ENCODE peak calls at places on chromosomes 16 and 17, in four cellular contexts. O is stomach, R is cardiac muscle cell, V is heart right ventricle. G is an unnamed sample.

GRCh38 chr17:32303861-32304288 is 38.1 kb downstream of the C17orf75 start:
- DNase-seq in R (no peak), V (no peak), O (no peak), G (no peak)

GRCh38 chr17:57811633-57812280 is 38.1 kb downstream of the MRPS23 start:
- DNase-seq in V (no peak), O (no peak), R (no peak), G (no peak)

GRCh38 chr17:82152556-82153294 is 54.7 kb upstream of the FASN start:
- DNase-seq in R (no peak), V (no peak), O (peak; percentile 91), G (no peak)

GRCh38 chr17:81980122-81980521 is 2.7 kb downstream of the ASPSCR1 start:
- DNase-seq in V (no peak), R (no peak), O (no peak), G (no peak)

GRCh38 chr17:28843810-28844137 is 1.2 kb upstream of the FAM222B start:
- DNase-seq in V (no peak), O (no peak), R (no peak), G (no peak)

GRCh38 chr16:49434733-49435132 is 61.1 kb downstream of the C16orf78 start:
- DNase-seq in R (no peak), O (no peak), V (no peak), G (no peak)

GRCh38 chr17:63840591-63841349 is 1.7 kb downstream of the SMARCD2 start:
- DNase-seq in O (no peak), R (peak; percentile 56), V (peak; percentile 39), G (no peak)

GRCh38 chr17:60065136-60065535 is 13.6 kb downstream of the HEATR6 start:
- DNase-seq in V (no peak), R (peak; percentile 43), O (no peak), G (no peak)

GRCh38 chr17:46178550-46179198 is 14.6 kb downstream of the KANSL1 start:
- DNase-seq in V (no peak), O (no peak), R (peak; percentile 56), G (no peak)

GRCh38 chr17:21282231-21282630 is 2.3 kb upstream of the MAP2K3 start:
- DNase-seq in O (no peak), V (no peak), R (peak; percentile 93), G (no peak)

GRCh38 chr17:8420041-8420934 is 15.4 kb upstream of the NDEL1 start:
- DNase-seq in V (peak; percentile 31), O (peak; percentile 94), R (peak; percentile 91), G (peak; percentile 83)

GRCh38 chr16:50067290-50067853 is 1.6 kb downstream of the HEATR3 start:
- DNase-seq in O (no peak), R (peak; percentile 66), V (no peak), G (no peak)

GRCh38 chr17:29084476-29085148 is 41.7 kb downstream of the PIPOX start:
- DNase-seq in O (peak; percentile 40), R (no peak), V (no peak), G (peak; percentile 15)

GRCh38 chr17:62895650-62896301 is 70.3 kb upstream of the TANC2 start:
- DNase-seq in V (no peak), R (no peak), O (no peak), G (no peak)

GRCh38 chr17:13540546-13540945 is 61.2 kb downstream of the HS3ST3A1 start:
- DNase-seq in O (no peak), V (no peak), R (no peak), G (no peak)

GRCh38 chr17:9234404-9234945 is 213.2 kb downstream of the NTN1 start:
- DNase-seq in R (no peak), V (no peak), O (no peak), G (no peak)

GRCh38 chr16:54933281-54934150 is 2.9 kb downstream of the IRX5 start:
- DNase-seq in O (no peak), R (no peak), V (no peak), G (no peak)

GRCh38 chr17:66637491-66637890 is 197.4 kb upstream of the CACNG5 start:
- DNase-seq in V (no peak), R (no peak), O (no peak), G (no peak)

GRCh38 chr16:86343733-86344585 is 166.4 kb upstream of the FOXF1 start:
- DNase-seq in O (no peak), R (peak; percentile 59), V (no peak), G (no peak)

GRCh38 chr16:86344881-86345280 is 165.4 kb upstream of the FOXF1 start:
- DNase-seq in O (no peak), R (no peak), V (no peak), G (no peak)

GRCh38 chr16:86342161-86342560 is 168.2 kb upstream of the FOXF1 start:
- DNase-seq in V (no peak), O (no peak), R (no peak), G (no peak)

GRCh38 chr16:86344586-86344871 is 165.8 kb upstream of the FOXF1 start:
- DNase-seq in O (no peak), V (no peak), R (no peak), G (no peak)

DNA sequence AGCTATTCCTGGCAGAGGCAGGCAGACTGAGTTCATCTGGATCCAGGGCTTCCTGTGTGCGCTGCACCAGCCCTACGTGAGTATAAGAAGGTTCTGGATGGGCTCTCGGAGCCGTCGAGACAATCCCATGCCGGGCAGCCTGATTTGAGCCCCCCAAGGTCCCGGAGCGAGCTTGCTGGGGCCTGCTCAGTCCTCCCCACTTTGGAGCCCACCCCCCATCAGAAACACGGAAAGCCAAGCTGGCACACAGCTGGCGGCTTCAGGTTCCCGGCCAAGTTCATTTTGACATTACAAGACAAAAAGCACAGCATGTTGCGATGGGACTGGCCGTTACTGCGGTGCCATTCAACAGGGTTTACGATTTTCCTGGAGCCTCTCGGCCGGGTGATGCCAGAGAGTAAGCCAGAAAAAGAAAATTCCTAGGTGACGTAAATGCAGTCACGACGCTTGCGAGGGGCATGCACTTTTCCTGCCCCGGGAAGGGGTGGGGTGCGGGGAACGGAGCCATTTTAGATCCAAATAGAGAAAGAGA is 167.2 kb upstream of the FOXF1 start:
- DNase-seq in O (peak; percentile 42), R (peak; percentile 84), V (peak; percentile 41), G (peak; percentile 14)
- H3K4me3 ChIP-seq in O (no peak overlapping the region), R (no peak overlapping the region), V (peak overlapping the region; percentile 22), G (no peak overlapping the region)

GRCh38 chr17:53659181-53659580 is 163.5 kb upstream of the KIF2B start:
- DNase-seq in O (no peak), R (no peak), V (no peak), G (no peak)
- H3K4me3 ChIP-seq in O (no peak overlapping the region), R (no peak overlapping the region), V (no peak overlapping the region), G (no peak overlapping the region)

DNA sequence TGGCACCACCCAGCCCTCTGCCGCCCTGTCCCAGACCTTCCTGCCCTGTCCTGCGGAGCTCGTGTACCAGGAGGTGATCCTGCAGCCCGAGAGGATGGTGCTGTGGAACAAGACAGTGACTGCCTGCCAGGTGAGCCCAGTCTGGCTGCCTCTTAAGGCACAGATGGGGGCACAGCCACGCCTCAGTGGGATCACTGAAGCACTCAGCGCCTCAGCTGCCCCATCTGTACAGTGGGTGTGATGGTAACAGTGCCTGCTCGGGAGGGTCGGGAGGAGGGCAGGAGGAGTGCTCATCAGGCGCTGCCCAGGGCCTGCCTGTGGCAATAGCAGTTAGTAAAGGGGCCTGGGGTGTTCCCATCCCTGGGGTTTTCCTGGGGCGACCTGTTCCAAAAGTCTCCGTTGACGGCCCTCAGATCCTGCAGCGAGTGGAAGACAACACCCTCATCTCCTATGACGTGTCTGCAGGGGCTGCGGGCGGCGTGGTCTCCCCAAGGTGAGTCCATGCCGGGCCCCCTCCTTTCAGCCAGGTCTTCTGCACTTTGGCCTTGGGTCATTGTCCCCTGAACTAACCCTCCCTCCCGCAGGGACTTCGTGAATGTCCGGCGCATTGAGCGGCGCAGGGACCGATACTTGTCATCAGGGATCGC is 4.6 kb upstream of the TCAP start:
- DNase-seq in V (no peak), O (no peak), R (no peak), G (no peak)
- H3K4me3 ChIP-seq in V (peak overlapping the region; percentile 6), O (no peak overlapping the region), R (no peak overlapping the region), G (no peak overlapping the region)

DNA sequence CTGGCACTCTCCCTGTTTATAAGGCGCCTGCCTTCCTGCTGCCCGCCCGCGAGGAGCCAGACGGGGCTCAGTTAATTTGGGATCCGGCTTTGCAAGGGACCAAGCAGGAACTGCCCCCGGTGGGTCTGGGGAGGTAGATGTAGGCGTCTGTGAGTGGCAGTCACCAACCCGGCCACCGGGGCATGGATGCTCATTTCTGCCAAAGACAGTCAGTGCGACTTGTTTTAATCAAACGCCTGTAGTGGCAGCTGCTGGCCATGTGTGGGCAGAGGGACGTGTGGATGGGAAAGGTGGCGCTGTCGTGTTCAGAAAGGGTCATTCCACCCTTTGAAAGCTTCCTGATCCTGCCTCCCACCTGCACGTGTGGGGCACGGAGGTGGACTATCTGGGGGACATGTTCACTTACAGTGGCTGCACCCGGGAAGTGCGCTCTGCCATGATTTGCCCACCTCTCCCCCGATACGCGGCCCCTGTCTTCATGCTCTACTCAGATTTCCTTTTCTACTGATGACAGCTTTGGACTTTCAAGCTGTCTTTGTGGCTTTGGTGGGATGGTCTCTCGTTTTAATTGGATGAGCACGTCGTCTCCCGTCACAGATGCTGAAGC is 60.3 kb upstream of the CIBAR2 start:
- DNase-seq in O (no peak), R (no peak), V (peak; percentile 47), G (peak; percentile 44)
- H3K4me3 ChIP-seq in O (peak overlapping the region; percentile 58), R (peak overlapping the region; percentile 23), V (peak overlapping the region; percentile 40), G (no peak overlapping the region)

GRCh38 chr17:79875511-79875910 is 36.3 kb upstream of the CBX4 start:
- DNase-seq in V (no peak), R (no peak), O (no peak), G (no peak)
- H3K4me3 ChIP-seq in V (no peak overlapping the region), R (no peak overlapping the region), O (no peak overlapping the region), G (no peak overlapping the region)

G was measured in thyroid gland.